ENCODE peak calls at places on chromosomes 1 and 21, in eight cellular contexts. O, A, Z, H, S, J, L and F are unnamed samples.

GRCh38 chr1:243420369-243420768 is 164.5 kb downstream of the SDCCAG8 start:
- DNase-seq in O (peak; percentile 22), A (no peak), Z (no peak), H (no peak), S (no peak), J (no peak), L (no peak), F (no peak)

GRCh38 chr1:61184035-61184713 is 101.8 kb downstream of the NFIA start:
- DNase-seq in O (peak; percentile 75), A (peak; percentile 88), Z (peak; percentile 93), H (peak; percentile 87), S (peak; percentile 82), J (peak; percentile 77), L (peak; percentile 82), F (no peak)

GRCh38 chr1:59116920-59117542 is 179.9 kb upstream of the FGGY start:
- DNase-seq in O (peak; percentile 58), A (no peak), Z (no peak), H (no peak), S (no peak), J (no peak), L (peak; percentile 63), F (no peak)

GRCh38 chr1:31689394-31689793 is 14.4 kb downstream of the COL16A1 start:
- DNase-seq in O (no peak), A (no peak), Z (no peak), H (no peak), S (no peak), J (no peak), L (no peak), F (no peak)

GRCh38 chr1:193185861-193186714 is at the start of gene B3GALT2:
- DNase-seq in O (peak; percentile 44), A (peak; percentile 32), Z (peak; percentile 57), H (peak; percentile 21), S (peak; percentile 54), J (no peak), L (peak; percentile 51), F (no peak)

GRCh38 chr1:177274687-177275211 is 104.0 kb downstream of the BRINP2 start:
- DNase-seq in O (peak; percentile 60), A (no peak), Z (peak; percentile 45), H (peak; percentile 33), S (no peak), J (no peak), L (peak; percentile 83), F (no peak)

GRCh38 chr1:63892632-63893395 is 119.0 kb downstream of the ROR1 start:
- DNase-seq in O (peak; percentile 51), A (peak; percentile 26), Z (no peak), H (no peak), S (peak; percentile 27), J (no peak), L (peak; percentile 92), F (peak; percentile 57)

GRCh38 chr1:51878307-51878615 is 266 bp downstream of the NRDC start:
- DNase-seq in O (no peak), A (no peak), Z (no peak), H (no peak), S (no peak), J (no peak), L (peak; percentile 9), F (no peak)

GRCh38 chr1:209349372-209350324 is 233.9 kb upstream of the CAMK1G start:
- DNase-seq in O (no peak), A (no peak), Z (no peak), H (no peak), S (peak; percentile 68), J (no peak), L (peak; percentile 65), F (no peak)

GRCh38 chr1:220528049-220528678 is at the start of gene MARK1:
- DNase-seq in O (peak; percentile 14), A (peak; percentile 58), Z (peak; percentile 83), H (peak; percentile 33), S (peak; percentile 45), J (no peak), L (peak; percentile 27), F (no peak)

GRCh38 chr1:153543738-153544135 is 1.9 kb downstream of the S100A4 start:
- DNase-seq in O (no peak), A (no peak), Z (no peak), H (no peak), S (no peak), J (no peak), L (no peak), F (no peak)

GRCh38 chr1:240888039-240888786 is 276.3 kb upstream of the GREM2 start:
- DNase-seq in O (peak; percentile 3), A (peak; percentile 61), Z (no peak), H (no peak), S (peak; percentile 13), J (no peak), L (no peak), F (peak; percentile 22)

GRCh38 chr1:11929849-11930248 is 3.6 kb upstream of the KIAA2013 start:
- DNase-seq in O (peak; percentile 74), A (peak; percentile 75), Z (peak; percentile 74), H (peak; percentile 87), S (peak; percentile 47), J (peak; percentile 42), L (no peak), F (no peak)

GRCh38 chr1:40140211-40140709 is 20.9 kb upstream of the RLF start:
- DNase-seq in O (peak; percentile 74), A (no peak), Z (no peak), H (no peak), S (no peak), J (no peak), L (peak; percentile 29), F (no peak)

GRCh38 chr1:236394016-236394481 is at the start of gene EDARADD:
- DNase-seq in O (peak; percentile 11), A (no peak), Z (no peak), H (no peak), S (no peak), J (no peak), L (peak; percentile 62), F (no peak)

GRCh38 chr1:55164906-55165305 is 50.3 kb downstream of the USP24 start:
- DNase-seq in O (no peak), A (no peak), Z (no peak), H (no peak), S (no peak), J (no peak), L (peak; percentile 2), F (no peak)

GRCh38 chr1:166888710-166889109 is 12.6 kb upstream of the TADA1 start:
- DNase-seq in O (no peak), A (no peak), Z (no peak), H (no peak), S (no peak), J (no peak), L (no peak), F (no peak)

GRCh38 chr21:21828130-21828529 is 829.9 kb downstream of the NCAM2 start:
- DNase-seq in O (no peak), A (no peak), Z (no peak), H (no peak), S (no peak), J (no peak), L (no peak), F (no peak)

GRCh38 chr1:109644670-109645069 is 11.2 kb upstream of the GSTM4 start:
- DNase-seq in O (peak; percentile 11), A (no peak), Z (no peak), H (no peak), S (no peak), J (no peak), L (no peak), F (no peak)

GRCh38 chr1:161763522-161764098 is 2.5 kb upstream of the ATF6 start:
- DNase-seq in O (peak; percentile 30), A (no peak), Z (no peak), H (no peak), S (peak; percentile 28), J (no peak), L (no peak), F (no peak)

GRCh38 chr1:23169727-23170335 is 1.2 kb upstream of the LUZP1 start:
- DNase-seq in O (peak; percentile 95), A (peak; percentile 64), Z (peak; percentile 65), H (peak; percentile 54), S (peak; percentile 55), J (peak; percentile 23), L (peak; percentile 67), F (no peak)

GRCh38 chr21:23968722-23969647 is 1638.3 kb downstream of the MRPL39 start:
- DNase-seq in O (no peak), A (peak; percentile 45), Z (no peak), H (peak; percentile 61), S (peak; percentile 80), J (no peak), L (no peak), F (peak; percentile 10)

DNA sequence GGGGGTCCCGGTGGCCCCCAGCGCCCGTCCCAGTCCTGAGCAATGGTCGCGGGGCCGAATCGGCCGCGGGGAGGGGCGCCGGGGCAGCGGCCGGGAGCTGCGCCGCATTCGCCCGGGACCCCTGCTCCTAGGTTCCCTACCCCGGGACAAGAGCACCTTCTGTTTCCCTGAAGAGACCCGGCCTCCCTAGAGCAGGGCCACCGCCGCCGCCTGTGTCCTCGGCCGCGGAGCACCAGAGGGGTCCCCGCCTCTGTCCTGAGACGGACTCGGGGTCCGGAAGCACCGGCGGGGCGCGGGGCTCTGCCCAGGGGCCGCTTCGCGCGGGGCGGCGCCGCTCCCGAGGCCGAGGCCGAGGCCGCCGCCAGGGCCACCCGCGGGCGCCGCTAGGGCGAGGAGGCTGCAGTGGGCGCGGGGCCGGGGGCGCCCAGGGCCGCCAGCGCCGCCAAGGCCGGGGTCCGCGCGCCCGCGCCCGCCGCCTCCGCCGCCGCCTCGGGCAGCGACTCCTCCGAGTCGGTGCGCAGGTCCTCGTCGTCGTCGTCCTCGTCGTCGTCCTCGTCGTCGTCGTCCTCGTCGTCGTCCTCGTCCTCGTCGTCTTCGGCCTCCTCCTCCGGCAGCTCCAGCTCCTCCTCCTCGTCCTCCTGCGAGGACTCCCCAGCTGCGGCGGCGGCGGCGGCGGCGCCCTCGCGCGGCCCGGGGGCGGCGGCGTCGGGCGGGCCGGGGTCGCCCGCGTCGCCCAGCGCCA is 157.7 kb downstream of the CASZ1 start:
- DNase-seq in O (no peak), A (no peak), Z (no peak), H (no peak), S (no peak), J (no peak), L (no peak), F (no peak)
- H3K4me3 ChIP-seq in O (peak overlapping the region; percentile 40), A (peak overlapping the region; percentile 8), Z (peak overlapping the region; percentile 15), H (peak overlapping the region; percentile 17), S (no peak overlapping the region), J (peak overlapping the region; percentile 50), L (peak overlapping the region; percentile 23), F (no peak overlapping the region)

GRCh38 chr1:226979517-226980121 is 39.5 kb downstream of the COQ8A start:
- DNase-seq in O (no peak), A (no peak), Z (peak; percentile 75), H (no peak), S (no peak), J (no peak), L (no peak), F (no peak)
- TF ChIP-seq CTCF in O (no peak), A (no peak), Z (no peak), H (no peak), S (no peak), J (no peak), L (no peak), F (no peak)

DNA sequence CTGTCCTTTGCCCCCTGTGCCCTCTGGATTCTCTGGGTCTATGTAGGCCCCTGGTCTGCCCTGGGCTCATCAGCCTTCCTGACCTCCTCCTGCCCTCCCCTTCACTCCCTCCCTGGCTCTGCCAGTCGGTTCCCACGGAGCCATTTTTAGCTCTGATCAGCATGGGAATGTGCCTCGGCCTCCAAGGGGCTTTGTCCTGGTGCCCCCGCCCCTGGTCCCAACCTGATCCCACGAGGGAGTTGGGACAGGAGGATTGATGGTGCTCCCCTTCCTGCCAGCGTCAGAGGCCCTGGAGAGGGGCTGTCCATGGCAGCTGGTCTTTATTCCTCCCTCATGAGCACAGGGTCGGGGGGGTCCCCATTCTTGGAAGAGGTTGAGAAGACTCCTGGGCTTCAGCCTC is 24.9 kb downstream of the ETNK2 start:
- DNase-seq in O (no peak), A (no peak), Z (no peak), H (no peak), S (no peak), J (no peak), L (no peak), F (no peak)
- H3K4me3 ChIP-seq in O (no peak overlapping the region), A (no peak overlapping the region), Z (no peak overlapping the region), H (no peak overlapping the region), S (no peak overlapping the region), J (no peak overlapping the region), L (no peak overlapping the region), F (no peak overlapping the region)

GRCh38 chr1:66343569-66344325 is 190.2 kb upstream of the SGIP1 start:
- DNase-seq in O (no peak), A (no peak), Z (no peak), H (no peak), S (no peak), J (no peak), L (no peak), F (no peak)
- TF ChIP-seq CTCF in O (no peak), A (no peak), Z (no peak), H (no peak), S (no peak), J (no peak), L (no peak), F (no peak)